ENCODE peak calls at places on chromosomes 13 and 19, in eight cellular contexts. N is OCI-LY7, O is uterus, X is fibroblast of lung, U is A549, B is colonic mucosa, T is psoas muscle, D is thoracic aorta. E is an unnamed sample.
A peak's percentile ranks its signal among the peaks of the same experiment; 100 is the strongest.

GRCh38 chr13:102881819-102882686 is 36.2 kb downstream of the ERCC5 start:
- DNase-seq in N (no peak), O (no peak), X (no peak), U (no peak), B (no peak), T (no peak), D (no peak), E (no peak)

GRCh38 chr13:52179925-52180324 is 20.5 kb upstream of the NEK3 start:
- DNase-seq in N (no peak), O (no peak), X (no peak), U (no peak), B (no peak), T (no peak), D (no peak), E (no peak)

GRCh38 chr19:35901854-35902661 is at the start of gene HCST:
- DNase-seq in N (peak; percentile 77), O (no peak), X (no peak), U (no peak), B (no peak), T (no peak), D (no peak), E (no peak)

GRCh38 chr19:35908010-35908441 is at the start of gene TYROBP:
- DNase-seq in N (no peak), O (no peak), X (no peak), U (no peak), B (no peak), T (no peak), D (no peak), E (peak; percentile 52)

GRCh38 chr19:33681081-33681680 is 59.4 kb downstream of the CHST8 start:
- DNase-seq in N (no peak), O (no peak), X (no peak), U (no peak), B (no peak), T (no peak), D (no peak), E (no peak)

GRCh38 chr13:33070713-33071112 is 54.5 kb downstream of the KL start:
- DNase-seq in N (no peak), O (no peak), X (no peak), U (no peak), B (no peak), T (no peak), D (no peak), E (no peak)

GRCh38 chr13:86563308-86563707 is 764.1 kb upstream of the SLITRK6 start:
- DNase-seq in N (no peak), O (no peak), X (peak; percentile 59), U (no peak), B (no peak), T (no peak), D (no peak), E (no peak)

GRCh38 chr19:33906578-33907335 is 110.1 kb downstream of the KCTD15 start:
- DNase-seq in N (no peak), O (no peak), X (peak; percentile 8), U (peak; percentile 24), B (no peak), T (peak; percentile 20), D (no peak), E (no peak)

GRCh38 chr19:33514885-33515485 is 6.6 kb downstream of the PEPD start:
- DNase-seq in N (no peak), O (no peak), X (peak; percentile 6), U (no peak), B (peak; percentile 30), T (peak; percentile 49), D (no peak), E (no peak)

GRCh38 chr19:1651548-1652394 is 644 bp downstream of the TCF3 start:
- DNase-seq in N (peak; percentile 59), O (peak; percentile 44), X (peak; percentile 23), U (no peak), B (peak; percentile 47), T (peak; percentile 54), D (no peak), E (no peak)

GRCh38 chr19:31144471-31144870 is 204.8 kb downstream of the TSHZ3 start:
- DNase-seq in N (no peak), O (no peak), X (no peak), U (no peak), B (no peak), T (no peak), D (no peak), E (no peak)

GRCh38 chr13:95509521-95510315 is 42.8 kb upstream of the CLDN10 start:
- DNase-seq in N (no peak), O (no peak), X (no peak), U (no peak), B (no peak), T (no peak), D (no peak), E (no peak)

GRCh38 chr19:53519431-53519830 is 18.5 kb upstream of the ZNF331 start:
- DNase-seq in N (no peak), O (peak; percentile 29), X (no peak), U (no peak), B (no peak), T (no peak), D (no peak), E (no peak)
- H3K27ac ChIP-seq in N (no peak overlapping the region), O (peak overlapping the region; percentile 89), X (no peak overlapping the region), U (no peak overlapping the region), B (no peak overlapping the region), T (peak overlapping the region; percentile 87), D (no peak overlapping the region), E (peak overlapping the region; percentile 75)

GRCh38 chr19:56667311-56667870 is 4.2 kb downstream of the ZNF835 start:
- DNase-seq in N (no peak), O (no peak), X (no peak), U (no peak), B (no peak), T (no peak), D (no peak), E (no peak)
- H3K9me3 ChIP-seq in N (no peaks in the 10 kb centered on the region), O (no peaks in the 10 kb centered on the region), X (no peaks in the 10 kb centered on the region), U (peaks cover 58% of the 10 kb centered on the region), B (no peaks in the 10 kb centered on the region), T (peaks cover 4% of the 10 kb centered on the region), D (no peaks in the 10 kb centered on the region), E (no peaks in the 10 kb centered on the region)

DNA sequence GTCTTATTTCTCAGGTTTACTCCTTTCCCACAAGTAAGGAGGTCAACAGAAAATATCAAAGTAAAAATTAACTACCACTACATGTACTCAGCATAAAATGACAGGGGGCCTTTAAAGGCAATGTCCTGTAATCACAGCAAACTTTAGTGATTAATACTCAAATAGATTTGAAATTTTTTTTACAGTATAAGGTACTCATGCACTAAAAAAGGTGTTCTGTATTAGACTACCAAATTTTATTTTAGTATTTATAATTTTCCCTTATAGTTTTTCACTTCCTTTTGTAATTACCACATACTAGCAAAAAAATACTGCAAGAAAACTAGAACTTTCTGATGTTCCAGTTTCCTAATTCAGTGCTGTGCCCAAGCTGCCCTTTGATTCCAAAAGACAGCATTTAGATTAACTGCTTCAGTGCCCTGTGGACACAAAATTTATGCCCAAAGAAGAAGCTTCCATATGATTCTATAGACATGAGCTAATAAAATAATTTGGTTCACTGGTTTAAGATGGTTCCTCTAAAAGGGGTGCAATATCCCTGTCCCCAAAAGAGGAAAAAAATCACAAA is 70.6 kb downstream of the KLF12 start:
- DNase-seq in N (no peak), O (no peak), X (no peak), U (no peak), B (no peak), T (no peak), D (no peak), E (no peak)
- H3K27ac ChIP-seq in N (peak overlapping the region; percentile 84), O (peak overlapping the region; percentile 67), X (no peak overlapping the region), U (no peak overlapping the region), B (peak overlapping the region; percentile 13), T (peak overlapping the region; percentile 83), D (peak overlapping the region; percentile 75), E (peak overlapping the region; percentile 77)

GRCh38 chr13:20105161-20105689 is 55.6 kb downstream of the GJA3 start:
- DNase-seq in N (no peak), O (no peak), X (no peak), U (no peak), B (no peak), T (no peak), D (no peak), E (no peak)
- H3K9me3 ChIP-seq in N (no peaks in the 10 kb centered on the region), O (no peaks in the 10 kb centered on the region), X (no peaks in the 10 kb centered on the region), U (no peaks in the 10 kb centered on the region), B (no peaks in the 10 kb centered on the region), T (no peaks in the 10 kb centered on the region), D (no peaks in the 10 kb centered on the region), E (no peaks in the 10 kb centered on the region)

GRCh38 chr19:29505034-29505824 is 20.6 kb upstream of the VSTM2B start:
- DNase-seq in N (no peak), O (no peak), X (no peak), U (no peak), B (no peak), T (no peak), D (no peak), E (peak; percentile 42)
- H3K27ac ChIP-seq in N (no peak overlapping the region), O (no peak overlapping the region), X (no peak overlapping the region), U (no peak overlapping the region), B (no peak overlapping the region), T (no peak overlapping the region), D (no peak overlapping the region), E (no peak overlapping the region)

GRCh38 chr19:12353375-12353774 is 12.1 kb downstream of the ZNF442 start:
- DNase-seq in N (no peak), O (no peak), X (no peak), U (no peak), B (no peak), T (no peak), D (no peak), E (no peak)

GRCh38 chr19:12346896-12347295 is 13.5 kb upstream of the ZNF563 start:
- DNase-seq in N (peak; percentile 60), O (no peak), X (no peak), U (peak; percentile 4), B (no peak), T (no peak), D (no peak), E (no peak)

GRCh38 chr19:12345197-12345596 is 11.8 kb upstream of the ZNF563 start:
- DNase-seq in N (no peak), O (no peak), X (no peak), U (no peak), B (no peak), T (no peak), D (no peak), E (no peak)

GRCh38 chr19:12350185-12350889 is 15.1 kb downstream of the ZNF442 start:
- DNase-seq in N (no peak), O (no peak), X (peak; percentile 3), U (no peak), B (no peak), T (no peak), D (no peak), E (no peak)

DNA sequence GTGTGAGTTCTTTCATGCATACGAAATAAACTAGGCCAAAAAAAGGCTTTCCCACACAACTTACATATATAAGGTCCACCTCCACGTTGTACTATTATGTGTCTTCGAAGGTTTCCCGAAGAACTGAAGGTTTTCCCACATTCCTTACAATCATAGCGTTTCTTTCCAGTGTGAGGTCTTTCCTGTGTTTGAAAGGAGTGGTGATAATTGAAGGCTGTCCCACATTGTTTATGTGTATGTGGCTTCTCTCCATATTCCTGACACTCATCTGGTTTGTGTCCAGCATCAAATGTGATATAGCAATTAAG is 14.6 kb downstream of the ZNF442 start:
- DNase-seq in N (no peak), O (no peak), X (peak; percentile 5), U (no peak), B (no peak), T (no peak), D (no peak), E (no peak)
- H3K9me3 ChIP-seq in N (peaks cover 20% of the 10 kb centered on the region), O (peaks cover 43% of the 10 kb centered on the region), X (peaks cover 2% of the 10 kb centered on the region), U (peaks cover 11% of the 10 kb centered on the region), B (no peaks in the 10 kb centered on the region), T (peaks cover 64% of the 10 kb centered on the region), D (peaks cover 74% of the 10 kb centered on the region), E (peaks cover 8% of the 10 kb centered on the region)

E was measured in tibial artery.